ENCODE peak calls at places on chromosome 20, in eight cellular contexts. D, M, U, C, F, I, Y and X are unnamed samples.

GRCh38 chr20:45822863-45823262 is 4.2 kb downstream of the TNNC2 start:
- DNase-seq in D (peak), M (no peak), U (no peak), C (peak), F (no peak), I (no peak), Y (no peak), X (peak)

GRCh38 chr20:44254073-44254472 is 7.0 kb downstream of the GDAP1L1 start:
- DNase-seq in D (no peak), M (no peak), U (no peak), C (no peak), F (no peak), I (no peak), Y (no peak), X (no peak)

GRCh38 chr20:36214684-36215256 is 21.5 kb upstream of the AAR2 start:
- DNase-seq in D (peak), M (peak), U (no peak), C (peak), F (no peak), I (no peak), Y (peak), X (peak)

GRCh38 chr20:32325706-32326506 is 32.2 kb upstream of the ASXL1 start:
- DNase-seq in D (no peak), M (peak), U (no peak), C (peak), F (no peak), I (peak), Y (no peak), X (peak)

GRCh38 chr20:14644698-14645097 is 307.3 kb upstream of the FLRT3 start:
- DNase-seq in D (no peak), M (no peak), U (no peak), C (no peak), F (no peak), I (no peak), Y (no peak), X (no peak)

GRCh38 chr20:45611054-45611453 is 18.5 kb upstream of the WFDC10A start:
- DNase-seq in D (peak), M (peak), U (no peak), C (peak), F (no peak), I (peak), Y (no peak), X (peak)

GRCh38 chr20:43824699-43825402 is 89.8 kb upstream of the TOX2 start:
- DNase-seq in D (peak), M (peak), U (no peak), C (peak), F (no peak), I (no peak), Y (no peak), X (no peak)

GRCh38 chr20:17885544-17885943 is 83.0 kb downstream of the SNX5 start:
- DNase-seq in D (no peak), M (no peak), U (no peak), C (no peak), F (no peak), I (no peak), Y (no peak), X (no peak)

GRCh38 chr20:13054011-13054410 is 45.2 kb downstream of the SPTLC3 start:
- DNase-seq in D (no peak), M (peak), U (no peak), C (no peak), F (no peak), I (no peak), Y (no peak), X (no peak)

GRCh38 chr20:43824279-43824678 is 90.4 kb upstream of the TOX2 start:
- DNase-seq in D (no peak), M (no peak), U (no peak), C (no peak), F (no peak), I (no peak), Y (no peak), X (no peak)

GRCh38 chr20:3706774-3707507 is 5.5 kb downstream of the SIGLEC1 start:
- DNase-seq in D (peak), M (no peak), U (no peak), C (peak), F (no peak), I (no peak), Y (no peak), X (peak)

GRCh38 chr20:32621914-32622584 is 36.9 kb upstream of the NOL4L start:
- DNase-seq in D (no peak), M (no peak), U (no peak), C (no peak), F (no peak), I (no peak), Y (no peak), X (no peak)

GRCh38 chr20:19924255-19924654 is 92.9 kb upstream of the NAA20 start:
- DNase-seq in D (no peak), M (no peak), U (no peak), C (no peak), F (no peak), I (no peak), Y (no peak), X (no peak)

GRCh38 chr20:51801220-51801991 is 915 bp downstream of the SALL4 start:
- DNase-seq in D (no peak), M (no peak), U (no peak), C (peak), F (no peak), I (no peak), Y (no peak), X (no peak)

GRCh38 chr20:23178806-23179205 is 92.7 kb upstream of the CD93 start:
- DNase-seq in D (no peak), M (peak), U (no peak), C (no peak), F (no peak), I (no peak), Y (no peak), X (no peak)

GRCh38 chr20:51695574-51696303 is 72.5 kb downstream of the ATP9A start:
- DNase-seq in D (peak), M (peak), U (no peak), C (peak), F (no peak), I (peak), Y (no peak), X (peak)

GRCh38 chr20:25484224-25484846 is 76.9 kb downstream of the GINS1 start:
- DNase-seq in D (no peak), M (no peak), U (no peak), C (no peak), F (no peak), I (no peak), Y (no peak), X (peak)

GRCh38 chr20:61929561-61929960 is 136.1 kb downstream of the TAF4 start:
- DNase-seq in D (no peak), M (no peak), U (no peak), C (no peak), F (no peak), I (no peak), Y (no peak), X (no peak)

GRCh38 chr20:59583428-59584277 is 20.7 kb upstream of the PHACTR3 start:
- DNase-seq in D (peak), M (no peak), U (no peak), C (peak), F (no peak), I (no peak), Y (no peak), X (no peak)

GRCh38 chr20:46575794-46576495 is 25.5 kb upstream of the OCSTAMP start:
- DNase-seq in D (no peak), M (no peak), U (no peak), C (no peak), F (no peak), I (no peak), Y (no peak), X (no peak)

GRCh38 chr20:52103469-52103910 is 88.1 kb downstream of the ZFP64 start:
- DNase-seq in D (peak), M (peak), U (no peak), C (peak), F (no peak), I (no peak), Y (no peak), X (peak)

GRCh38 chr20:44832724-44833123 is 22.4 kb upstream of the RIMS4 start:
- DNase-seq in D (peak), M (no peak), U (no peak), C (peak), F (no peak), I (peak), Y (no peak), X (peak)

GRCh38 chr20:7841291-7841966 is 98.8 kb downstream of the HAO1 start:
- DNase-seq in D (peak), M (peak), U (no peak), C (peak), F (no peak), I (peak), Y (no peak), X (peak)

GRCh38 chr20:22312744-22313346 is 271.5 kb downstream of the FOXA2 start:
- DNase-seq in D (peak), M (peak), U (no peak), C (peak), F (peak), I (no peak), Y (no peak), X (peak)

GRCh38 chr20:23609486-23610109 is 3.9 kb upstream of the CST9 start:
- DNase-seq in D (no peak), M (no peak), U (no peak), C (no peak), F (no peak), I (no peak), Y (no peak), X (no peak)

GRCh38 chr20:20134941-20135572 is 82.7 kb downstream of the CFAP61 start:
- DNase-seq in D (no peak), M (no peak), U (no peak), C (no peak), F (no peak), I (no peak), Y (no peak), X (no peak)

GRCh38 chr20:38433304-38433972 is 1.7 kb downstream of the SNHG17 start:
- DNase-seq in D (no peak), M (no peak), U (no peak), C (no peak), F (no peak), I (no peak), Y (no peak), X (no peak)

GRCh38 chr20:38434310-38434741 is 802 bp downstream of the SNHG17 start:
- DNase-seq in D (no peak), M (no peak), U (no peak), C (peak), F (no peak), I (no peak), Y (peak), X (peak)

GRCh38 chr20:38434770-38435554 is at the start of gene SNHG17:
- DNase-seq in D (peak), M (peak), U (peak), C (peak), F (peak), I (peak), Y (peak), X (peak)

GRCh38 chr20:38430679-38431325 is 4.3 kb downstream of the SNHG17 start:
- DNase-seq in D (peak), M (no peak), U (no peak), C (peak), F (no peak), I (no peak), Y (no peak), X (no peak)

GRCh38 chr20:38432292-38432691 is 2.8 kb downstream of the SNHG17 start:
- DNase-seq in D (no peak), M (no peak), U (no peak), C (no peak), F (no peak), I (no peak), Y (no peak), X (no peak)
- H3K4me3 ChIP-seq in D (no peak), M (no peak), U (no peak), C (no peak), F (no peak), I (no peak), Y (no peak), X (no peak)

GRCh38 chr20:63552481-63553249 is 1.3 kb upstream of the FNDC11 start:
- DNase-seq in D (no peak), M (no peak), U (peak), C (no peak), F (no peak), I (no peak), Y (peak), X (peak)

GRCh38 chr20:63548992-63549391 is 1.4 kb upstream of the SRMS start:
- DNase-seq in D (no peak), M (no peak), U (no peak), C (no peak), F (no peak), I (no peak), Y (no peak), X (no peak)

GRCh38 chr20:63553251-63553932 is 567 bp upstream of the FNDC11 start:
- DNase-seq in D (peak), M (peak), U (peak), C (peak), F (peak), I (peak), Y (peak), X (peak)

GRCh38 chr20:63549679-63550282 is 2.2 kb upstream of the SRMS start:
- DNase-seq in D (no peak), M (no peak), U (no peak), C (no peak), F (no peak), I (no peak), Y (no peak), X (no peak)

DNA sequence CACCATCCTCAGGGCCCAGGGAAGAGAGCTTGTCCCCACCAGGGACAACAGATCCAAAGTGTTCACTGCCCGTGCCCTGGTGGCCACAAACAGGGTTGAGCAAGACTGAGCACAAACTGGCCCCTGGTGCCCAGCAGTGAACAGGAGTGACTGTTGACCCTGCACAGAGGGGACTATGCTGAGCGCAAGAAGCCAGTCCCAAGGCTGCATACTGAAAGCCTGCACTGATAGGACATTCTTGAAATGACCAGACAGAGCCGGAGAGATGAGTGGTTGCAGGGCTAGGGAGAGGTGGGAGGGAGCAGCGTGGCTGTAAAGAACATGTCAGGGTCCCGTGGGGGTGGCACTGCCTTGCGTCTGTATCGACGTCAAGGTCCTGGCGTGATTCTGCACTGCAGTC is 2.9 kb upstream of the FNDC11 start:
- DNase-seq in D (no peak), M (no peak), U (no peak), C (no peak), F (no peak), I (no peak), Y (no peak), X (no peak)
- H3K4me3 ChIP-seq in D (no peak), M (no peak), U (no peak), C (no peak), F (no peak), I (no peak), Y (no peak), X (no peak)

GRCh38 chr20:49984426-49985153 is 1.8 kb downstream of the SNAI1 start:
- DNase-seq in D (no peak), M (no peak), U (no peak), C (peak), F (no peak), I (no peak), Y (no peak), X (no peak)
- H3K4me3 ChIP-seq in D (peak), M (peak), U (no peak), C (peak), F (no peak), I (peak), Y (no peak), X (no peak)

DNA sequence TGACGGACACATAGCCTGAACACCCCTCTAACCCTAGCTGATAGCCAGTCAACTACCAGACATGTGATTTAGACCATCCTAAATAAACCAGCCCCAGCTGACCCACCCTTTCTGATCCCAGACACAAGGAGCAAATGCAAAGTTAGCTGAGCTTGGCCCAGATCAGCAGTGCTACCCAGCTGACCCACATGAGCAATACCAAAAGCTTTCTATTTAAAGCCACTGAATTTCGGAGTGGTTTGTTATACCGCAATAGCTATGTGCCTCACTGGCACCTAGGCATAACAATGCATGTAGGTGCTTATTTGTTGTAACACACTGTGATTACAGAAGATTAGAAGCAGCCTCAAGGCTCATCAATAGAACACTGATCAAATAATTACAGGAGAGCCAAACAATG is 93.7 kb upstream of the SIRPA start:
- DNase-seq in D (no peak), M (no peak), U (no peak), C (peak), F (no peak), I (no peak), Y (no peak), X (no peak)
- H3K4me3 ChIP-seq in D (no peak), M (no peak), U (no peak), C (peak), F (no peak), I (no peak), Y (no peak), X (no peak)

GRCh38 chr20:63413963-63414684 is 53.0 kb upstream of the CHRNA4 start:
- DNase-seq in D (no peak), M (no peak), U (no peak), C (no peak), F (no peak), I (no peak), Y (no peak), X (no peak)

GRCh38 chr20:63412889-63413288 is 51.7 kb upstream of the CHRNA4 start:
- DNase-seq in D (no peak), M (no peak), U (no peak), C (no peak), F (no peak), I (no peak), Y (no peak), X (no peak)

GRCh38 chr20:63411898-63412631 is 50.9 kb upstream of the CHRNA4 start:
- DNase-seq in D (no peak), M (no peak), U (no peak), C (no peak), F (no peak), I (no peak), Y (no peak), X (no peak)

GRCh38 chr20:63414720-63415417 is 53.7 kb upstream of the CHRNA4 start:
- DNase-seq in D (no peak), M (no peak), U (no peak), C (no peak), F (no peak), I (no peak), Y (no peak), X (no peak)

DNA sequence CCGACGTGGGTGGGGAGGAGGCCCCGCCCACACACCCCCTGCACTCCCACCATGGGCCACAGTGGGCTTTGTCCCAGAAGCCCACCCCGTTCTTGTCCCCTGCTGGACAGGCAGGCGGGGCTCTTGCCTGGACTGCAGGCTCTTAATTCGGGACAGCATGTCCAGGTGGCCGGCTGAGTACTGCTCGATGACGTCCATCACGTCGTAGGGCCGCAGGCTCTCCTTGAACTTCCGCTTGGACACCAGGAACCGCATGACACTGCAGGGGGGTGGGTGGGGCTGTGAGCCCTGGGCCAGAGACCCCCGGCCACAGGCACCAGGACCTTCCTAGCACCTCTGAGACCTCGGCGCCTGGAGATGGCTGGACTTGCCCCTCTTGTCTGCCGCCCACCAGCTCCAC is 52.2 kb upstream of the CHRNA4 start:
- DNase-seq in D (no peak), M (no peak), U (no peak), C (no peak), F (no peak), I (no peak), Y (no peak), X (no peak)
- H3K4me3 ChIP-seq in D (no peak), M (no peak), U (no peak), C (no peak), F (no peak), I (no peak), Y (no peak), X (no peak)

DNA sequence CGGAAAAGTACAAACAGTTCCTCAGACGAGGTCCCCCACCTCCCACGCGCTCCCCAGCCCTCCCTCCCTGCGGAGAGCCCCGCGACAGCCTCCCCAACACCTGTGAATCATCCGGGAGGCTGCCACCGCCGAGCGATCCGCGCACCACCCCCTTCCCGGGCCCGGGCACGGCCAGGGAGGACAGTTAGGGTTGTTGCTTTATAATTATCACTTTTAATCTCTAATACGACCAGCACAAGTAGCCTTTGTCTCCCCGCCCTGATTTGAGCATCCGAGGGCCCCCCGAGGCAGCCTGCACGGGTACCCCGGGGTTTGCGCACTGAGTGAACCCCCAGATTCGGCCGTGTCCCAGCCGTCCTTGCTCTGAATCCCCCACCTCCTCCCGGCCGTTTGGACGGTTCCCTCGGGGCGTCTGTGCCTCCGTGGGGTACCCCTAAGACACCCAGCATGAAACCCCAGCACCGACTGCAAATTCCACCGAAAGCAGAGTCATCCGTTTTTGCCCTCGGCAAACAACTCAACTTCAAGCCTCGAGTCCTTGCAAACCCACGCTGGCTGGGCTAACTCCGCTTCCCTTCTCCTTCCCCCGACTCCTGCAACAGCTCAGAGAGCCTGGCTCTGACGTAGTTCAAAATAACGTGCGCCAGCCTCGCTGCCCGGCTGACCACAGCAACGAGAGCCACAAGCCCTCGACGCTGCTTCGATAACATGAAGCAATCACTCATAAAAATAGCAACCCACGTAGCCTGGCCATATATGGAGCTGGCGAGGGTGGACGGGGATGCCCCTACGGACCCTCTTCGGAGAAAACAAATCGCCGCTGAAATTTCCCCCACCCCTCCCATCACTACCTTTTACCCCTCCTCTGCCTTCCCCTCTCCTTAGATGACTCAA is 866 bp upstream of the SNAP25 start:
- DNase-seq in D (peak), M (peak), U (no peak), C (peak), F (no peak), I (peak), Y (no peak), X (peak)
- H3K4me3 ChIP-seq in D (peak), M (peak), U (no peak), C (peak), F (peak), I (peak), Y (no peak), X (peak)

GRCh38 chr20:56428388-56428787 is 16.3 kb downstream of the CASS4 start:
- DNase-seq in D (no peak), M (no peak), U (no peak), C (no peak), F (no peak), I (no peak), Y (no peak), X (peak)
- H3K4me3 ChIP-seq in D (no peak), M (no peak), U (no peak), C (no peak), F (no peak), I (no peak), Y (no peak), X (no peak)